ENCODE peak calls at places on chromosomes 11 and 22, in seven cellular contexts. J is pancreas, X is IMR-90, R is cardiac fibroblast, Y is A549, T is endothelial cell of umbilical vein, A is HFF-Myc. D is an unnamed sample.

GRCh38 chr22:26894766-26895485 is 237.5 kb downstream of the MIAT start:
- DNase-seq in X (peak; percentile 92), T (peak; percentile 88), J (peak; percentile 54), A (peak; percentile 66), Y (peak; percentile 82), R (peak; percentile 79), D (peak; percentile 84)

GRCh38 chr11:5550440-5551095 is 2.2 kb upstream of the OR52H1 start:
- DNase-seq in A (peak; percentile 20), Y (no peak), J (no peak), X (peak; percentile 91), R (peak; percentile 9), T (no peak), D (peak; percentile 10)

GRCh38 chr11:71451596-71452353 is 1.2 kb upstream of the NADSYN1 start:
- DNase-seq in J (peak; percentile 38), A (no peak), Y (no peak), X (no peak), R (no peak), T (no peak), D (no peak)

GRCh38 chr22:37050913-37051628 is 471 bp upstream of the KCTD17 start:
- DNase-seq in A (no peak), X (no peak), J (no peak), Y (no peak), T (no peak), R (no peak), D (no peak)

GRCh38 chr11:134921938-134922337 is 509.9 kb upstream of the B3GAT1 start:
- DNase-seq in Y (no peak), J (no peak), X (no peak), T (no peak), R (no peak), A (no peak), D (no peak)

GRCh38 chr11:46322759-46323158 is 24.5 kb upstream of the DGKZ start:
- DNase-seq in Y (no peak), X (peak; percentile 35), A (no peak), J (no peak), T (no peak), R (no peak), D (no peak)

GRCh38 chr22:26322179-26322905 is 106.7 kb upstream of the ASPHD2 start:
- DNase-seq in X (peak; percentile 77), R (peak; percentile 23), A (peak; percentile 93), T (no peak), Y (no peak), J (no peak), D (peak; percentile 95)

GRCh38 chr11:60500276-60500935 is 7.8 kb downstream of the MS4A12 start:
- DNase-seq in R (no peak), X (no peak), A (no peak), Y (no peak), T (no peak), J (no peak), D (no peak)

GRCh38 chr22:50544746-50545253 is 899 bp upstream of the KLHDC7B start:
- DNase-seq in J (no peak), X (no peak), T (no peak), Y (no peak), A (no peak), R (no peak), D (no peak)

GRCh38 chr11:132234878-132235277 is 864.5 kb downstream of the NTM start:
- DNase-seq in T (no peak), Y (no peak), R (peak; percentile 16), J (no peak), A (peak; percentile 35), X (peak; percentile 93), D (peak; percentile 29)

GRCh38 chr11:127674754-127675153 is 674.2 kb upstream of the KIRREL3 start:
- DNase-seq in J (no peak), R (no peak), Y (no peak), T (no peak), A (no peak), X (no peak), D (no peak)

GRCh38 chr11:13135385-13136271 is 126.5 kb downstream of the RASSF10 start:
- DNase-seq in J (no peak), X (peak; percentile 90), Y (no peak), A (peak; percentile 52), T (peak; percentile 57), R (peak; percentile 73), D (no peak)

GRCh38 chr11:10784229-10785145 is 24.2 kb downstream of the EIF4G2 start:
- DNase-seq in X (peak; percentile 35), A (no peak), R (peak; percentile 50), T (peak; percentile 81), Y (no peak), J (no peak), D (no peak)

GRCh38 chr11:35038211-35038930 is 100.6 kb upstream of the CD44 start:
- DNase-seq in X (no peak), R (no peak), A (no peak), J (no peak), T (no peak), Y (no peak), D (no peak)

GRCh38 chr11:129937592-129938238 is 42.3 kb upstream of the NFRKB start:
- DNase-seq in X (no peak), A (no peak), J (no peak), R (no peak), Y (no peak), T (no peak), D (no peak)

GRCh38 chr11:115168229-115168671 is 336.0 kb downstream of the CADM1 start:
- DNase-seq in T (no peak), J (no peak), R (no peak), A (no peak), Y (no peak), X (no peak), D (peak; percentile 29)

GRCh38 chr11:112612283-112612849 is 348.9 kb upstream of the NCAM1 start:
- DNase-seq in T (no peak), A (no peak), X (no peak), R (no peak), Y (no peak), J (no peak), D (no peak)

GRCh38 chr11:117980716-117981115 is 5.5 kb upstream of the IL10RA start:
- DNase-seq in X (no peak), T (no peak), A (no peak), J (no peak), Y (no peak), R (no peak), D (no peak)

GRCh38 chr11:44556735-44557409 is 8.6 kb upstream of the CD82 start:
- DNase-seq in J (no peak), T (peak; percentile 61), R (peak; percentile 73), X (peak; percentile 59), Y (no peak), A (no peak), D (no peak)

GRCh38 chr22:32079110-32080089 is 36.3 kb downstream of the SLC5A1 start:
- DNase-seq in R (peak; percentile 72), X (peak; percentile 68), T (peak; percentile 5), A (peak; percentile 11), Y (peak; percentile 65), J (no peak), D (peak; percentile 28)

GRCh38 chr11:68962527-68963250 is 18.1 kb downstream of the MRGPRD start:
- DNase-seq in T (no peak), Y (no peak), R (no peak), J (no peak), X (no peak), A (no peak), D (no peak)

GRCh38 chr11:67119577-67120391 is 721 bp downstream of the KDM2A start:
- DNase-seq in A (no peak), Y (peak; percentile 48), X (no peak), R (peak; percentile 14), J (peak; percentile 41), T (peak; percentile 49), D (no peak)

GRCh38 chr11:46972343-46972742 is 35.8 kb downstream of the CSTPP1 start:
- DNase-seq in Y (no peak), T (no peak), X (no peak), R (no peak), A (no peak), J (no peak), D (no peak)

GRCh38 chr11:108199446-108200321 is 22.8 kb downstream of the NPAT start:
- DNase-seq in R (peak; percentile 76), Y (no peak), A (no peak), T (no peak), J (no peak), X (peak; percentile 68), D (peak; percentile 16)

GRCh38 chr11:43852057-43852636 is 28.5 kb upstream of the ALKBH3 start:
- DNase-seq in Y (peak; percentile 75), A (peak; percentile 57), T (peak; percentile 78), R (peak; percentile 88), J (no peak), X (peak; percentile 88), D (peak; percentile 53)

GRCh38 chr11:19419021-19419750 is 178.4 kb upstream of the E2F8 start:
- DNase-seq in T (no peak), X (peak; percentile 89), A (no peak), Y (no peak), J (no peak), R (peak; percentile 78), D (no peak)
- H3K4me3 ChIP-seq in T (no peak overlapping the region), X (peak overlapping the region; percentile 28), A (no peak overlapping the region), Y (peak overlapping the region; percentile 29), J (no peak overlapping the region), R (no peak overlapping the region), D (no peak overlapping the region)

GRCh38 chr11:126062679-126063509 is at the start of gene CDON:
- DNase-seq in X (peak; percentile 87), R (peak; percentile 97), T (peak; percentile 88), Y (peak; percentile 95), A (peak; percentile 78), J (peak; percentile 93), D (peak; percentile 54)
- TF ChIP-seq CTCF in X (peak; percentile 29), R (no peak), T (peak; percentile 19), Y (no peak), A (no peak), J (no peak), D (no peak)

DNA sequence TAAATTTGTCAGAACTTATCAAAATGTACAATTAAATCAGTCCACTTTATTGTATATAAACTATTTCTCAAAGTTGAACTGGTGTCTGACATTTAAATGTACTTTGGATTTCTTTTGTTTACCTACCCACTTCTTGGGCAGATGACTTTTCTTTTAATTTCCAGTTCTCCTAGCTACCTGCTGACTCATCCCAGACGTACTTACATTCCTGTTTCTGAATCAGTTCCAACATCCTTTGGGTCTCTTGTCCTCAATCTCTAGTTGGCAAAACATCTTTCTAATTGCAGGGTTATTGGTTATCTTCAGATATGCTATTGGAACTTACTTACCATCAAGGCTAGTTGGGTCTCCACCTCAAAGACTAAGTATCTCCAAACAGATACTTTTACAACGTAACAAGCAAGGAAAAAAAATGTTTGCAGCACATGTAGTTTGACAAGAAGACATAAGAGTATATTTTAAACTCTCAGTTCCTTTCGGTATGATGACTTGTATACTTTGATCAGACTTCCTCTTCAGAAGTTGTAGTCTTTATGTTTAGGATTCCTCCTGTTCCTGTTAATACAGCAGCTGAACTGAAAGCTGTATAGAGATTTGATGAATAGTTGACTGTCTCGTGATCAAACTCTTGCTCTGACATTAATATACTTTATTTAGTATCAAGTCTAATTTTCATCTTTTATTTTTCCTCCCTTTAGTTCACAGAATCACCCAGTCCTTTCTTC is 43.2 kb downstream of the PACS1 start:
- DNase-seq in X (peak; percentile 90), T (peak; percentile 67), R (peak; percentile 69), Y (peak; percentile 65), J (no peak), A (peak; percentile 53), D (no peak)
- H3K4me3 ChIP-seq in X (no peak overlapping the region), T (no peak overlapping the region), R (no peak overlapping the region), Y (peak overlapping the region; percentile 31), J (no peak overlapping the region), A (no peak overlapping the region), D (no peak overlapping the region)

DNA sequence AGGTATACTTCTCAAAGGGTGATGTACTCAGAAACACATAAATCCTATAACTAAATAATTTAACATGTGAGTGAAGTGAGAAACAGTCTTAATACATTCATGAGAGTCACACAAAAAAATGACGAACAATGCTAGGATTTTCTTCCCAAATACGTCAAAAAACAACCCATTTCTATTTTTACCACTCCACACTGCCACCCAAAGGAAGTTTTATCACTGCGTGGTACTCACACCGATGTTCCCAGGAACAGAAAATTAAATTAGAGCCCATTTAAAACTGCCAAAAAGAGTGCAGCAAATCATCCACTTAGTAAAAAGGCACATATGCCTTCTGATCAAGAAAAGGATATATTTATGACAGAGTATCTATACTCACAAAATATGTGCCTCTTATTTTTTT is 710.9 kb upstream of the FAT3 start:
- DNase-seq in A (no peak), Y (no peak), R (no peak), T (no peak), J (no peak), X (no peak), D (no peak)
- TF ChIP-seq CTCF in A (no peak), Y (peak; percentile 42), R (no peak), T (no peak), J (no peak), X (peak; percentile 17), D (no peak)

D was measured in AG09309.